ENCODE peak calls at places on chromosomes 6 and 20, in four cellular contexts. N, Z, W and R are unnamed samples.

GRCh38 chr20:47354388-47354709 is 2.1 kb downstream of the ZMYND8 start:
- DNase-seq in N (no peak), Z (no peak), W (no peak), R (peak; percentile 2)

GRCh38 chr6:150599199-150600002 is at the start of gene PLEKHG1:
- DNase-seq in N (peak; percentile 9), Z (peak; percentile 77), W (peak; percentile 79), R (peak; percentile 76)

GRCh38 chr6:148348778-148349177 is 6.1 kb downstream of the SASH1 start:
- DNase-seq in N (no peak), Z (no peak), W (no peak), R (no peak)

GRCh38 chr6:63597142-63598000 is 25.1 kb downstream of the LOC128125822 start:
- DNase-seq in N (no peak), Z (no peak), W (no peak), R (no peak)

GRCh38 chr6:80477591-80478370 is 371.3 kb downstream of the BCKDHB start:
- DNase-seq in N (no peak), Z (no peak), W (no peak), R (no peak)

GRCh38 chr6:64103480-64103879 is 467.9 kb downstream of the PHF3 start:
- DNase-seq in N (no peak), Z (no peak), W (no peak), R (no peak)

GRCh38 chr6:22049002-22049401 is 247.8 kb downstream of the PRL start:
- DNase-seq in N (no peak), Z (no peak), W (no peak), R (no peak)

GRCh38 chr6:99013145-99013544 is 65.4 kb upstream of the FBXL4 start:
- DNase-seq in N (peak; percentile 95), Z (no peak), W (no peak), R (no peak)

GRCh38 chr6:33073431-33073871 is at the start of gene HLA-DPA1:
- DNase-seq in N (no peak), Z (peak; percentile 48), W (no peak), R (peak; percentile 48)

GRCh38 chr6:22474283-22474682 is 95.1 kb upstream of the HDGFL1 start:
- DNase-seq in N (no peak), Z (no peak), W (no peak), R (no peak)

GRCh38 chr6:3377536-3378397 is 79.1 kb downstream of the SLC22A23 start:
- DNase-seq in N (no peak), Z (no peak), W (no peak), R (no peak)

GRCh38 chr6:74991573-74992332 is 214.1 kb downstream of the COL12A1 start:
- DNase-seq in N (peak; percentile 24), Z (no peak), W (no peak), R (no peak)